ENCODE peak calls at places on chromosomes 16 and 17, in five cellular contexts. C, A, O, W and T are unnamed samples. For H3K4me1, the result is how much of the 10 kb centered on the place peaks cover.

GRCh38 chr16:47568355-47568754 is 107.2 kb downstream of the PHKB start:
- DNase-seq in O (no peak), W (no peak), A (no peak), C (no peak), T (no peak)

GRCh38 chr16:12433691-12434390 is 369.8 kb downstream of the CPPED1 start:
- DNase-seq in O (no peak), W (no peak), A (no peak), C (no peak), T (no peak)

GRCh38 chr17:28597606-28598383 is 1.0 kb downstream of the SPAG5 start:
- DNase-seq in O (no peak), A (no peak), C (no peak), W (no peak), T (no peak)

GRCh38 chr17:10463402-10463801 is 6.0 kb downstream of the MYH4 start:
- DNase-seq in O (no peak), W (no peak), C (no peak), A (no peak), T (no peak)

GRCh38 chr17:78933959-78934568 is 8.9 kb upstream of the TIMP2 start:
- DNase-seq in W (peak), A (peak), C (no peak), O (peak), T (no peak)

GRCh38 chr16:2096853-2097620 is 38.7 kb downstream of the PKD1 start:
- DNase-seq in A (no peak), O (no peak), C (no peak), W (no peak), T (no peak)

GRCh38 chr17:64281962-64282752 is 19.1 kb upstream of the TEX2 start:
- DNase-seq in W (no peak), C (peak), A (peak), O (peak), T (peak)

GRCh38 chr16:70399951-70400350 is 38.9 kb downstream of the ST3GAL2 start:
- DNase-seq in O (no peak), C (no peak), W (no peak), A (no peak), T (no peak)

GRCh38 chr16:9943121-9943520 is 239.1 kb downstream of the GRIN2A start:
- DNase-seq in W (no peak), O (no peak), A (no peak), C (no peak), T (no peak)

GRCh38 chr16:83066881-83067280 is 440.1 kb downstream of the CDH13 start:
- DNase-seq in W (no peak), A (no peak), O (no peak), C (no peak), T (no peak)

GRCh38 chr17:14926073-14926472 is 339.1 kb downstream of the PMP22 start:
- DNase-seq in C (no peak), W (no peak), O (no peak), A (no peak), T (no peak)

GRCh38 chr17:41894791-41895331 is 23.9 kb downstream of the ACLY start:
- DNase-seq in W (no peak), C (no peak), A (peak), O (no peak), T (no peak)

GRCh38 chr17:14813649-14814048 is 451.5 kb downstream of the PMP22 start:
- DNase-seq in O (peak), A (no peak), W (no peak), C (no peak), T (no peak)

GRCh38 chr16:15996432-15997109 is 47.2 kb downstream of the ABCC1 start:
- DNase-seq in W (no peak), C (no peak), O (no peak), A (peak), T (no peak)

GRCh38 chr16:89261691-89262563 is 44.4 kb downstream of the ZNF778 start:
- DNase-seq in O (no peak), W (no peak), C (no peak), A (peak), T (no peak)

GRCh38 chr17:46056800-46057304 is 57.8 kb downstream of the STH start:
- DNase-seq in C (no peak), O (no peak), A (peak), W (no peak), T (no peak)

GRCh38 chr17:46974086-46974485 is 5.0 kb downstream of the RPRML start:
- DNase-seq in O (no peak), W (no peak), C (no peak), A (no peak), T (no peak)

GRCh38 chr16:57357330-57358151 is 1.0 kb upstream of the CCL22 start:
- DNase-seq in O (no peak), A (no peak), W (no peak), C (no peak), T (no peak)

GRCh38 chr17:48532261-48532660 is 1.4 kb upstream of the HOXB1 start:
- DNase-seq in C (no peak), O (no peak), W (no peak), A (no peak), T (no peak)

GRCh38 chr16:52265446-52265861 is 281.5 kb downstream of the TOX3 start:
- DNase-seq in A (no peak), W (no peak), C (no peak), O (no peak), T (no peak)

GRCh38 chr17:65514082-65514481 is 47.4 kb downstream of the AXIN2 start:
- DNase-seq in O (no peak), C (no peak), A (peak), W (no peak), T (no peak)

DNA sequence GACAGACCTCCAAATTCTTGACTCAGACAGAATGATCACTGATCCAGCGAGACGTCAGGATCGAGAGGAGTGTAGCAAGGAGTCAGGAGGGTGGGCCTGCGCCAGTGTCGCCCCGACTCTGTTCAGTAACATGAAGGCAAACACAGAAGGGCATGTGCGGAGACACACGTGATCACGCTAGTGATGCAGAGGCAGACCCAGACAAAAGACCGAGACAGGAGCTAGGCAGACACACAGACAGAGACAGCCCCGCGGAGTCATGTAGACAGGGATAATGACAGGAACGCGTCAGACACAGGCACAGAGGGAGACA is 7.2 kb downstream of the KDM6B start:
- DNase-seq in C (no peak), W (no peak), O (no peak), A (no peak), T (no peak)
- H3K4me1 ChIP-seq in C (half or more), W (under half), O (under half), A (under half), T (half or more)

GRCh38 chr17:38421871-38422819 is 6.1 kb upstream of the ARHGAP23 start:
- DNase-seq in W (no peak), C (no peak), O (no peak), A (no peak), T (no peak)

GRCh38 chr17:38418693-38419507 is 9.4 kb upstream of the ARHGAP23 start:
- DNase-seq in O (no peak), W (no peak), A (no peak), C (no peak), T (no peak)

GRCh38 chr17:38419508-38419981 is 8.7 kb upstream of the ARHGAP23 start:
- DNase-seq in C (no peak), W (no peak), A (no peak), O (no peak), T (no peak)

GRCh38 chr17:38420518-38420917 is 7.7 kb upstream of the ARHGAP23 start:
- DNase-seq in O (no peak), A (no peak), W (no peak), C (no peak), T (no peak)

DNA sequence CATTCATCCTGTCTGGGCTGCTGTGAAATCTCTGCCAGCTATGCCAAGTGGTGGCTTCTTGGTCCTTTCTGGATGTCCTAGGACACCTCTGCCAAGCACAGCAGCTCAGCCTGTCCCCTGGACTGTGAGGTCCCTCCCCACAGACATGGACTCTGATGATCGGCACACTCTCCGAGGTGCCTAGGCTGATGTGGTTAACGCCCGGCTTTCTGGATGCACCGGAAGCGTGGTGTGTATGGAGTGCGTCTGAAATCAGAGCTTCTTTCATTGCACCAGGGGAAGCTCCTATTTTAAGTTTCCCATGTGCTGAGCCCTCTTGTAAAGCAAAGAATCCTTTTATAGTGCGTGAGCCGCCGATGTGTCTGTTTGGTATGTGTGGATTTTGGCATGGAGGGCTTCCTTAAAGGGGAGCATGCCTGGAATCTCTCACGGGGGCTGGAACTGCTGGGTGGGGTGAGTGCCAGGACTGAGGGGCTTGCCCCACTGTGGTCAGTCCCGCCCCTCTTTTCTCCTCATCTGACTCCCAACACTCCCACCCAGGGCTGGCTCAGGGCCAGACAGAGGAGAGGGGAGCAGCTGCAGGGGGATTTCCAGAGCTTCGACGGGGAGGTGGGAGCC is 6.9 kb upstream of the ARHGAP23 start:
- DNase-seq in A (peak), O (no peak), C (no peak), W (no peak), T (no peak)
- H3K4me1 ChIP-seq in A (under half), O (under half), C (under half), W (under half), T (under half)

DNA sequence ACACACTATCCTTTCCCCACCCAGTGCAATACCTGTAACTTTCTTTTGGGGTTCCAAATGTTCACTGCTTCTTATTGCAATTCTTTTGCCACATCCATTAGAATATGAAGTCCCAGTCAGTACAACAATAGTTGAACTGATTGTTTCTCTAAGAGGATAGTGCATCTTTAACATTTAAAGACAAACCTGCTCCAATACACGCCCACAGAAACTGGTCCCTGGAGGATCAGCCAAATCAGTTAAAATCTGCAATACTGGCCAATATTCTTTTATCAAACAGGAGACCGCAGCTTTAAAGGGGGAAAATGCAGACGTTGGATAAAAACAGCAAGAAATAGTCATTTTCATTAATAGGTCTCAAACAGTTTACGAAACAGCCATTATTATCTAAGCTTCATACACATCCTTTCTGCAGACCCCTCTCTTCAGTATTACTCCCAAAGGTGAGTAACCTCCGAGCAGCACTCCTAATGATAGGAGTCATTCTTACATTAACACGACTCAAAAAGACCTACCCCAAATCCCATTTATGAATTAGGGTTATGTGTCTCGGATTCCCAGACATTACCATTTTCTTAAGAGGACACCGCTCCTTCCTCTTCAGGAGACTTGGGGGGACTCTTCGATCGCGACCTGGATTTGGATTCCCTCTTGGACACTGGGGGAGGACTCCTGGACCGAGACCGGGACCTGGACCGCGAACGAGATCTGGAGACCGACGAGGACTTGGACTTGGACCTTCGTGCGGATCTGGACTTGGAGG is 1.4 kb downstream of the SRSF2 start:
- DNase-seq in O (no peak), C (no peak), W (no peak), A (no peak), T (no peak)
- H3K4me1 ChIP-seq in O (under half), C (half or more), W (under half), A (under half), T (under half)

GRCh38 chr17:74542166-74542565 is 3.7 kb downstream of the CD300C start:
- DNase-seq in A (no peak), C (no peak), W (no peak), O (no peak), T (no peak)
- H3K4me1 ChIP-seq in A (under half), C (under half), W (under half), O (under half), T (under half)

DNA sequence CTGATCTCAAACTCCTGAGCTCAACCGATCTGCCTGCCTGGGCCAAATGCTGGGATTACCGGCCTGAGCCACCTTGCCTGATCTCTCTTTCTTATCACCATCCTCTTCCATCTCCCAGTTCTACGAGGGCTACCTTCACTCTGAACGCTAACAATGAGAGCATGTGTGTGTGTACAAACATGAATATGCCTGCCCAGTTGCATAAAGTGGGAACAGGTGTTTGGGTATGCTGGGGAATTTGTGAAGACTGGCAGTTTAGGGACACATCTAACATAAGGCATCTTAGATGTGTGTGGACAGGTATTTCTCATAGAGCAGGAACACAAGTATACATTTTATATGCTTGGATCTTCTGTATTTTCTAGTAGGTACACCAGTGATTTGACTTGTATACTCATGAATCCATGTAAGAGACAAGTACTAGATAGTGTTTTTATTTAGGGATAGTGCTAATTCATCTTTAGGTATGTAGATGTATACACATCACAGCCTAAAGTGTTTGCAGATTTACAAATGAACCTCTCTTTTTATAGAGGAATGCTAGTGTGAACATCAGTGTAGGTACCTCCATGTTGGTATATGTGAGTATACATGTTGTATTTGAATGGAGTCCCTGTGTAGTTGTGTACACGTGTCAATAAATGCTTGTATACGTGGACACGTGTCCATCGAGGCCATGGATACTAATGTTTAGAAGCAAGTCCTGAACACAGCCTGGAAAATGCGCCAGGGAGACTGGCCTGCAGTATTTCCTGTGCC is 1.2 kb upstream of the DLX4 start:
- DNase-seq in W (no peak), C (no peak), O (no peak), A (no peak), T (no peak)
- H3K4me1 ChIP-seq in W (under half), C (under half), O (under half), A (under half), T (under half)

GRCh38 chr17:4032245-4032644 is 68.0 kb upstream of the ATP2A3 start:
- DNase-seq in C (no peak), O (no peak), W (no peak), A (no peak), T (no peak)
- H3K4me1 ChIP-seq in C (under half), O (under half), W (under half), A (under half), T (under half)

GRCh38 chr17:4739122-4740024 is at the start of the genes CXCL16 and ZMYND15:
- DNase-seq in W (no peak), A (no peak), O (peak), C (peak), T (peak)
- H3K4me1 ChIP-seq in W (under half), A (under half), O (under half), C (under half), T (under half)

DNA sequence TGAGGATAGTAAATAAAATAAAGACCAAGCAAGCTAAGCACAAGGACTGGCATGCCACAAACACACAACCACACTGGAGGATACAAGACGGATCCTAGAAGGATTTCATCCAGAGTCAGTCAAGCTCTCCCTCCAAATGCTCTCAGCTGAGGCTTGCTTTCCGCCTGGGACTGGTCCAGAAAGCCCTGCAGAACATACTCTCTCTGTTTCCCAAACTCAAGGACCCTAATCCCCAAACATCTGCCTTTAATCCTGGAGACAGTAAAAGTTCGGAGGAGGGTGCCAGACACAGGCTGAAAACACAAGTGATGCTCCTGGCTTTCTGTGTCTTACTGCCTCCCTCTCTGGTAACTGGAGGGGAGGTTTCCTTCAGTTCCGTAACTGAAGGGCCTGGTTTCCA is 5.3 kb upstream of the HSD11B2 start:
- DNase-seq in O (no peak), C (no peak), A (no peak), W (no peak), T (no peak)
- H3K4me1 ChIP-seq in O (under half), C (under half), A (under half), W (under half), T (under half)

DNA sequence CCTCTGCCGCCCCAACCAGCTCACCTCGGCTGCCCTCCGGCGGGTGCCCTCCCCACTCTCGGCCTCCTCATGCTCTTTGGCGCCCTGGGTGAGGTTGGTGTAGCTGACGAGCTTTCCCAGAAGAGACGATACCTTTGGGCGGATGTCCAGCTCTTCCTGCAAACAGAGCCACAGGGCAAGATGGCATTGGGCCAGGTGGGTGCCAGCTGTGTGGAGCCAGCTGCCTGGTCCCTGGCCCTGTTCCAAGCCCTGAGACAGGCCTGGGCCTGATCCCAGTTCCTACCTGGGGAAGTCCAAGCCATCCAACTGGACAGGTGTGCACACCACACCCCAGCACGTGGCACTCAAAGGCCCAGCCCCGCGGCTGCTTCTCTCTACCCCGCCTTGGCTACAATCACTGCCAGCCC is 6.9 kb downstream of the SLC12A4 start:
- DNase-seq in W (no peak), C (no peak), O (peak), A (no peak), T (no peak)
- H3K4me1 ChIP-seq in W (under half), C (under half), O (under half), A (under half), T (under half)